ENCODE peak calls at places on chromosomes 3 and 15, in eight cellular contexts. C, B, Q, N, F, I, K and T are unnamed samples.

GRCh38 chr3:59108091-59108815 is 58.4 kb upstream of the CFAP20DC start:
- DNase-seq in B (no peak), Q (no peak), N (peak), F (peak), I (no peak), C (peak), K (no peak), T (no peak)

GRCh38 chr3:119880966-119881365 is 99.1 kb downstream of the NR1I2 start:
- DNase-seq in B (no peak), K (no peak), C (no peak), I (no peak), F (no peak), Q (no peak), N (no peak), T (no peak)

GRCh38 chr3:196016485-196016884 is 65.4 kb downstream of the TFRC start:
- DNase-seq in C (no peak), B (no peak), F (peak), N (no peak), K (no peak), I (no peak), Q (no peak), T (no peak)

GRCh38 chr3:109369510-109369909 is 32.2 kb upstream of the DPPA4 start:
- DNase-seq in F (no peak), Q (no peak), C (peak), I (peak), B (peak), K (no peak), N (no peak), T (peak)

GRCh38 chr15:43515731-43516130 is 1.7 kb upstream of the MAP1A start:
- DNase-seq in K (no peak), F (no peak), I (no peak), B (no peak), C (no peak), Q (no peak), N (no peak), T (no peak)

GRCh38 chr3:65200312-65200711 is 512.5 kb upstream of the ADAMTS9 start:
- DNase-seq in F (no peak), B (no peak), K (peak), N (no peak), C (no peak), I (no peak), Q (no peak), T (no peak)

GRCh38 chr3:5741017-5741416 is 553.5 kb downstream of the EDEM1 start:
- DNase-seq in N (no peak), F (no peak), Q (no peak), C (no peak), B (no peak), I (no peak), K (no peak), T (no peak)

GRCh38 chr15:95734422-95735316 is 595.8 kb upstream of the NR2F2 start:
- DNase-seq in I (no peak), C (no peak), B (no peak), N (peak), Q (no peak), F (no peak), K (no peak), T (no peak)

GRCh38 chr15:81074773-81075172 is 59.3 kb upstream of the CFAP161 start:
- DNase-seq in N (peak), C (no peak), B (no peak), K (no peak), Q (no peak), F (no peak), I (no peak), T (no peak)

GRCh38 chr15:35479423-35479822 is 66.5 kb downstream of the DPH6 start:
- DNase-seq in Q (no peak), C (no peak), I (no peak), F (no peak), B (peak), K (no peak), N (no peak), T (peak)

GRCh38 chr3:45043715-45044299 is 17.7 kb downstream of the CLEC3B start:
- DNase-seq in C (no peak), I (no peak), K (no peak), F (peak), B (no peak), Q (no peak), N (no peak), T (no peak)

GRCh38 chr15:44427756-44428724 is 611 bp downstream of the CTDSPL2 start:
- DNase-seq in Q (no peak), N (peak), B (no peak), I (peak), K (peak), F (no peak), C (peak), T (no peak)

GRCh38 chr3:29168686-29169085 is 112.2 kb upstream of the RBMS3 start:
- DNase-seq in Q (no peak), C (no peak), I (no peak), B (no peak), F (no peak), K (no peak), N (no peak), T (no peak)

GRCh38 chr3:151282921-151283320 is 4.6 kb upstream of the P2RY14 start:
- DNase-seq in I (peak), F (peak), K (no peak), N (peak), C (no peak), Q (no peak), B (no peak), T (peak)

GRCh38 chr3:38588276-38588971 is 61.1 kb downstream of the SCN5A start:
- DNase-seq in Q (peak), F (no peak), C (no peak), K (no peak), I (no peak), B (peak), N (no peak), T (no peak)

GRCh38 chr3:42371776-42372175 is 38.6 kb downstream of the LYZL4 start:
- DNase-seq in I (no peak), C (no peak), F (no peak), N (no peak), B (no peak), K (no peak), Q (no peak), T (no peak)

GRCh38 chr3:38348903-38349302 is 2.3 kb downstream of the XYLB start:
- DNase-seq in Q (no peak), B (no peak), I (no peak), F (peak), C (no peak), N (no peak), K (no peak), T (no peak)

GRCh38 chr15:82064824-82065223 is 19.0 kb upstream of the MEX3B start:
- DNase-seq in C (no peak), Q (no peak), I (no peak), N (no peak), K (no peak), B (no peak), F (no peak), T (no peak)

GRCh38 chr3:103924544-103924943 is 1442.2 kb upstream of the ALCAM start:
- DNase-seq in F (no peak), I (no peak), C (no peak), Q (no peak), K (no peak), B (no peak), N (no peak), T (no peak)

GRCh38 chr3:34582054-34582453 is 783.6 kb downstream of the PDCD6IP start:
- DNase-seq in N (no peak), F (no peak), B (peak), K (no peak), C (no peak), Q (no peak), I (no peak), T (no peak)

GRCh38 chr3:124883191-124883747 is 3.9 kb downstream of the ITGB5 start:
- DNase-seq in C (no peak), Q (no peak), I (no peak), F (no peak), N (no peak), K (no peak), B (no peak), T (no peak)

GRCh38 chr3:190585771-190586630 is 72.1 kb downstream of the IL1RAP start:
- DNase-seq in I (peak), N (peak), K (no peak), F (peak), Q (no peak), B (peak), C (no peak), T (peak)

GRCh38 chr3:107718547-107718946 is 195.8 kb downstream of the BBX start:
- DNase-seq in F (no peak), I (no peak), K (no peak), B (no peak), N (no peak), C (no peak), Q (no peak), T (no peak)

GRCh38 chr15:40302288-40302886 is 5.3 kb downstream of the PLCB2 start:
- DNase-seq in C (no peak), K (no peak), Q (no peak), F (no peak), B (no peak), I (no peak), N (no peak), T (peak)

DNA sequence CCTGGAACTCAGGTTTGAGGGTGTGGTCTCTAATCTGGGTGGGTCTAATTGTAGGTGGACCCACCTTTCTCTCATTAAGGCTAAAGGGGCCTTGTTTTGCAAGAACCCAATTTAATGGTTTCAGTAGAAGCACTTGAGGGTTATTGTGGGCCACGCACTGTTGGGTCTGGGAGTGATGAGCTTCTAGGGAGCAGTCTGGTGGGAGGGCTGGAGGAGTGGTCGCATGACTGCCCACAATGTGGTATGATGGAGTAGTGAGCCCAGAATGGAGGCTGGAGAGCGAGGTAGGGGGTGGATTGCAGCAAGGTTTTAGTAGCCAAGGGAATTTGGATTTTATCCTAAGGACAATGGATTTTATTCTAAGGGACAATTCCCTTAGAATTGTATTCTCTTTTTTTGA is 2.7 kb downstream of the TATDN2 start:
- DNase-seq in C (no peak), F (no peak), N (no peak), B (no peak), K (no peak), I (no peak), Q (no peak), T (no peak)
- H3K4me3 ChIP-seq in C (no peak), F (no peak), N (peak), B (peak), K (no peak), I (no peak), Q (no peak), T (no peak)

DNA sequence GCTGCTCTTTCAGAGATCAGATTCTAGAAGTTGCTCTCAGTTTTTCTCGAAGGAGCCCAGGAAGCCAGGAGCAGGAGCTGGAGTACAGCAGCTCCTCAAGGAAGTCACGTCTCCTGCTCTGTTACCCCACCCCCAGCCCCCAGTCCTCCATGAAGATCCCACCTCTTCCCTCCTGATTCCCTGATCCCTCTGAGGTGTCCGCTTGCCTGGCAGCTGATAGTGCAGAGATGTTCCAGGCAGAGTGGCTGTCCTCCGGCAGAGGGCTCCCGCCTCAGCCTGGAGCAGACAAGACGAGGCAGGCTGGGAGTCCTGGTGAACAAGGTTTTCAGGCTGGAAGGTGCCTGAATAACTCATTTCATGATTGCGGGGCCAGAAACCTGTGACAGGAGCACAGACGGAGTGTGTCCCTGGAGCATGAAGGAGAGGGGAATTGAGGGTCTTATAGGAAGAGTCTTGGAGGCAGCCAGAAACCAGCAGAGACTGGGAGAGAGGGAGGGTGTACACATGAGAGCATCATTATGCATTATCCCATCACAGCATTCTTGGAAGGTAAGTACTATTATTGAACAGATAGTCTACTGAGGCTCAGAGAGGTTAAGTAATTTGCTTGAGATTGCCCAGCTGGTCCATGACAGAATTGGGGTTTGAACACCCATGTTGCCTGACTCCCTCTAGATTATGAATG is 1.2 kb downstream of the HRH1 start:
- DNase-seq in Q (peak), C (peak), B (peak), F (peak), I (peak), K (peak), N (peak), T (peak)
- H3K4me3 ChIP-seq in Q (peak), C (no peak), B (peak), F (peak), I (peak), K (peak), N (no peak), T (peak)

DNA sequence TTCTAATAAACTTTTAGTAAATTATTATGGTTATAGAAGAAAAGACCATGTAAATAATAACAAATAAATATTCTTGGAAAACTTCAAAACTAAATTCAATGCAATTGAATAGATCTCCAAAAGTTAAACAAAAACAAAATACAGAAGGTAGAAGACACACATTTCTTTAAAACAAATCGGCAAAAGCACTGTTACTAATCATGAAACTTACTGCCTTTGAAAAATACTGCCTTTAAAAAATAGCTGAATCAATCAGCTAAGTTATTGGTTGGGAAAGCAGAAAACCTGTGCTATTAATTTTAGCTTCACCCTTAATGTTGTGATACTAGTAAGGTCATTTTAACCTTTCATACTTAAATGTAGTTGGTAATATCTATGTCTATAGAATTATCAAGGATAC is 3.0 kb downstream of the GPR15 start:
- DNase-seq in B (no peak), I (no peak), Q (no peak), C (no peak), N (no peak), K (no peak), F (no peak), T (no peak)
- H3K4me3 ChIP-seq in B (no peak), I (no peak), Q (no peak), C (no peak), N (peak), K (no peak), F (no peak), T (no peak)

GRCh38 chr15:57159767-57160166 is 216.5 kb upstream of the CGNL1 start:
- DNase-seq in N (no peak), B (no peak), C (no peak), K (no peak), I (no peak), Q (no peak), F (no peak), T (no peak)
- H3K4me3 ChIP-seq in N (no peak), B (no peak), C (no peak), K (no peak), I (no peak), Q (no peak), F (no peak), T (no peak)